ENCODE peak calls at places on chromosomes 11 and 22, in six cellular contexts. O is IMR-90, K is H9, T is mesenchymal stem cell, C is H1, Z is trophoblast cell. U is an unnamed sample.

GRCh38 chr11:104148696-104149095 is 15.3 kb downstream of the PDGFD start:
- DNase-seq in O (no peak), K (no peak), T (no peak), C (no peak), Z (no peak), U (no peak)

GRCh38 chr22:21624120-21624879 is 5.5 kb downstream of the YDJC start:
- DNase-seq in O (peak; percentile 23), K (peak; percentile 72), T (no peak), C (no peak), Z (no peak), U (no peak)

GRCh38 chr11:119536801-119537200 is 113.8 kb upstream of the THY1 start:
- DNase-seq in O (no peak), K (no peak), T (no peak), C (no peak), Z (no peak), U (no peak)

GRCh38 chr22:49426098-49426497 is 401.6 kb downstream of the BRD1 start:
- DNase-seq in O (no peak), K (no peak), T (no peak), C (no peak), Z (no peak), U (no peak)

GRCh38 chr22:33105501-33105911 is 47.3 kb upstream of the SYN3 start:
- DNase-seq in O (peak; percentile 28), K (no peak), T (peak; percentile 28), C (no peak), Z (peak; percentile 79), U (no peak)

GRCh38 chr11:131423715-131424114 is 53.3 kb downstream of the NTM start:
- DNase-seq in O (peak; percentile 7), K (no peak), T (peak; percentile 29), C (no peak), Z (peak; percentile 96), U (no peak)

GRCh38 chr11:93633835-93634234 is 27.6 kb upstream of the CEP295 start:
- DNase-seq in O (no peak), K (no peak), T (peak; percentile 5), C (no peak), Z (no peak), U (no peak)

GRCh38 chr11:834371-835316 is 1.9 kb downstream of the CD151 start:
- DNase-seq in O (peak; percentile 69), K (peak; percentile 61), T (peak; percentile 78), C (no peak), Z (peak; percentile 54), U (no peak)

GRCh38 chr22:11627436-11627797 is 3900.6 kb upstream of the OR11H1 start:
- DNase-seq in O (no peak), K (no peak), T (no peak), C (no peak), Z (no peak), U (no peak)

DNA sequence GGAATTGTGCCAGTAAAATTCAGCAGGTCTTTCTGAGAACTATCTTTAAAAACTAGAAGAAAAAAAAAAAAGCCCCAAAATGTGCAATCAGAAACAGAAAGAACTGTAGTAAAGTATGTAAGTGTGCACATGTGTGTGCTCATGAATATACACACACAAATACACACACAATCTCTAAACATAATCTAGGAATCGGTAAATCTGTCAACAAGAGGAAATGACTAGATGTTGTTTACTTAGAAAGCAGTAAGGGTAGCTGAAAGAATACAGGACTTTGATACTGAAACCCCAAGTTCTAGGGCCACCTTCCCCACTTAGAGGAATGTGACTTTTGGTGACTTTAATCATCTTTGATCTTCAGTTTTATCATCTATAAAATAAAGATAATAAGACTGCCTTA is 13.2 kb downstream of the UEVLD start:
- DNase-seq in O (no peak), K (no peak), T (peak; percentile 10), C (no peak), Z (no peak), U (no peak)
- H2BK120ac ChIP-seq in O (no peak overlapping the region), K (no peak overlapping the region), T (no peak overlapping the region), C (no peak overlapping the region), Z (no peak overlapping the region), U (no peak overlapping the region)

DNA sequence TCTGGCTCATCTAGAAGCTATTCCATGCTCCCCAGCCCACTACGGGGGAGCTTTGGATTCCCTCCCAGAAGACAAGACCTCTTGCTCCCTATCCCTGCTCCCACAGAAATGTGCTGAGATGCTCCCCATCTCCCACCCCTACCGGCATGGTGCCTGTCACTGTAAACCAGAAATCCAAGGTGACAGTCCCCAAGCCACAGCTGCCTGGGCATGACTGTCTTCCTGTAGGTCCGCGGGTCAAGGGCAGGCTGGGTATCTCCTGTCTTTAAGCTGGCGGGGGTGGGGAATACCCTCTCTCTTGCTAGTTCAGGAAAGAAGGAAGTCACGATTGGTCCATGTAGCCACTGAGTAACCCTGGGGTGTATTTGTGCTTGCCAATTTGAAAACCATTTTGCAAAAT is 12.4 kb upstream of the MYO18B start:
- DNase-seq in O (no peak), K (peak; percentile 22), T (no peak), C (no peak), Z (no peak), U (no peak)
- H3K14ac ChIP-seq in O (no peak overlapping the region), K (no peak overlapping the region), T (peak overlapping the region; percentile 22), C (no peak overlapping the region), Z (no peak overlapping the region), U (no peak overlapping the region)

GRCh38 chr22:37105990-37106389 is 3.5 kb downstream of the TMPRSS6 start:
- DNase-seq in O (no peak), K (no peak), T (no peak), C (no peak), Z (no peak), U (no peak)
- H3K27me3 ChIP-seq in O (peaks cover 47% of the 10 kb centered on the region), K (no peaks in the 10 kb centered on the region), T (peaks cover 55% of the 10 kb centered on the region), C (peaks cover 3% of the 10 kb centered on the region), Z (no peaks in the 10 kb centered on the region), U (no peaks in the 10 kb centered on the region)

DNA sequence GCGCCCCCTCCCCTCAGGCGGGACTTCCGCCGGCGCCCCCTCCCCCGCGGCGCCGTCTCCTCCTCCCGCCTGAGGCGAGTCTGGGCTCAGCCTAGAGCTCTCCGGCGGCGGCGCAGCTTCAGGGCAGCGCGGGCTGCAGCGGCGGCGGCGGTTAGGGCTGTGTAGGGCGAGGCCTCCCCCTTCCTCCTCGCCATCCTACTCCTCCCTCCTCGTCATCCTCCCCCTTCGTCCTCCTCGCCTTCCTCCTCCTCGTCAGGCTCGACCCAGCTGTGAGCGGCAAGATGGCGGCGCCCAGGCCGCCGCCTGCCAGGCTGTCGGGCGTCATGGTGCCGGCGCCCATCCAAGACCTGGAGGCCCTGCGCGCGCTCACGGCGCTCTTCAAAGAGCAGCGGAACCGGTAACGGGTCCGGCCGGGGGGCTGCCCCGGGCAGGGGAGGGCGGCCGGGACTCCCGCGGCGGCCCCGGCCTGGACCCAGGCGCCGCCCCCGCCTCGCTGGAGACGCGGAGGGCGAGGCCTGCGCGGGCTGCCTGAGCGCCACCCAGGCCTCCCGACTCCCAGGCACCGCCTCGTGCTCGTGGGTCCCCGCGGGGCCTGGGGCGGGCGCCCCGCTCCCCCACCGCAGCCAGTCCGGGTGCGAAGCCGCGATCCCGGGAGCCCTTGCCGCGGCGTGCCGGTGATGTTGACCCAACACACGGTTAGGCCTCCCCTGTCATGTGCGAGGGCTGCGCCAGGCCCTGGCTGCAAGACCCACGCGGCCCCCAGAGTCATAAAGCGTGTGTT is at the start of gene ATXN10:
- DNase-seq in O (peak; percentile 65), K (peak; percentile 37), T (peak; percentile 77), C (peak; percentile 10), Z (peak; percentile 34), U (peak; percentile 81)
- H2BK120ac ChIP-seq in O (peak within 1 kb of the TSS; percentile 96), K (no peak within 1 kb of the TSS), T (peak within 1 kb of the TSS; percentile 94), C (no peak within 1 kb of the TSS), Z (peak within 1 kb of the TSS; percentile 89), U (peak within 1 kb of the TSS; percentile 83)

GRCh38 chr22:32031466-32031865 is 11.6 kb upstream of the SLC5A1 start:
- DNase-seq in O (no peak), K (no peak), T (no peak), C (no peak), Z (no peak), U (no peak)

GRCh38 chr22:32030508-32031247 is 12.4 kb upstream of the SLC5A1 start:
- DNase-seq in O (no peak), K (no peak), T (no peak), C (no peak), Z (peak; percentile 15), U (no peak)

GRCh38 chr22:32037236-32037635 is 5.8 kb upstream of the SLC5A1 start:
- DNase-seq in O (no peak), K (no peak), T (no peak), C (no peak), Z (peak; percentile 54), U (no peak)

GRCh38 chr22:32034275-32034674 is 8.8 kb upstream of the SLC5A1 start:
- DNase-seq in O (no peak), K (no peak), T (no peak), C (no peak), Z (no peak), U (no peak)
- H3K14ac ChIP-seq in O (no peak overlapping the region), K (no peak overlapping the region), T (no peak overlapping the region), C (no peak overlapping the region), Z (no peak overlapping the region), U (no peak overlapping the region)

DNA sequence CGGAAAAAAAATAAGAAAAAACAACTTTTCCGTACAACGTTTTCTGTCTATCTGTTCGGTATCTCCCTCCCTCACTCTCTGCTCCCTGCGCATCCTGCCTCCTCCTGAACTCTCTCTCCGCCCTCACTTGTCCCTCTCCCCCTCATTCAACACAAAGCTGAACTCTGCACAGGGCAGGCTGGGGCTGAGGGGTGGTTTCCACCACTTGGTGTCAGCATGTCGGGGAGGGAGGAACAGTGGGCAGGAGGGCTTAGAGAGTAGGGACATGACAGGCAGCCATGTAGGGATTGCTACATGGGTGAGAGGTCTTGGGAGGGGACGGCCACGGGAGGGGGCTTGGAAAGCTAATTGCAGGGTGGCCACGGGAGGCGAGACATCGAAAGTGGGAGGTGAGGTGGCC is 17.6 kb downstream of the SLC22A12 start:
- DNase-seq in O (no peak), K (no peak), T (no peak), C (no peak), Z (no peak), U (no peak)
- H3K27me3 ChIP-seq in O (peaks cover 68% of the 10 kb centered on the region), K (no peaks in the 10 kb centered on the region), T (peaks cover 55% of the 10 kb centered on the region), C (no peaks in the 10 kb centered on the region), Z (no peaks in the 10 kb centered on the region), U (no peaks in the 10 kb centered on the region)

U was measured in neuronal stem cell.